ENCODE peak calls at places on chromosome 17, in nine cellular contexts. D, K, I, Q, J, Z, P, T and B are unnamed samples.

GRCh38 chr17:51118330-51119195 is 2.1 kb downstream of the SPAG9 start:
- DNase-seq in D (no peak), K (no peak), I (no peak), Q (no peak), J (peak; percentile 41), Z (no peak), P (no peak), T (peak; percentile 87), B (no peak)

GRCh38 chr17:63854709-63855108 is 12.2 kb upstream of the SMARCD2 start:
- DNase-seq in D (no peak), K (no peak), I (no peak), Q (no peak), J (no peak), Z (no peak), P (no peak), T (no peak), B (no peak)

GRCh38 chr17:45813051-45813731 is 29.1 kb downstream of the CRHR1 start:
- DNase-seq in D (no peak), K (no peak), I (peak; percentile 96), Q (no peak), J (no peak), Z (no peak), P (peak; percentile 79), T (no peak), B (no peak)

GRCh38 chr17:56679767-56680422 is 86.4 kb downstream of the NOG start:
- DNase-seq in D (no peak), K (no peak), I (no peak), Q (no peak), J (no peak), Z (no peak), P (no peak), T (no peak), B (no peak)

GRCh38 chr17:50603340-50603739 is 31.3 kb upstream of the ABCC3 start:
- DNase-seq in D (no peak), K (no peak), I (peak; percentile 87), Q (no peak), J (peak; percentile 47), Z (no peak), P (no peak), T (peak; percentile 15), B (no peak)

GRCh38 chr17:58402679-58403078 is 14.7 kb downstream of the RNF43 start:
- DNase-seq in D (no peak), K (no peak), I (peak; percentile 69), Q (no peak), J (no peak), Z (peak; percentile 22), P (no peak), T (no peak), B (no peak)

GRCh38 chr17:80362428-80363119 is 52.4 kb upstream of the ENDOV start:
- DNase-seq in D (peak; percentile 83), K (no peak), I (no peak), Q (no peak), J (no peak), Z (peak; percentile 21), P (no peak), T (no peak), B (no peak)

GRCh38 chr17:38329284-38329683 is 14.5 kb downstream of the GPR179 start:
- DNase-seq in D (no peak), K (no peak), I (no peak), Q (no peak), J (no peak), Z (no peak), P (no peak), T (no peak), B (no peak)

GRCh38 chr17:16352838-16353701 is at the start of gene CENPV:
- DNase-seq in D (peak; percentile 34), K (peak; percentile 49), I (peak; percentile 97), Q (no peak), J (peak; percentile 66), Z (no peak), P (peak; percentile 76), T (peak; percentile 62), B (peak; percentile 58)

GRCh38 chr17:43338886-43339516 is 59.8 kb upstream of the ARL4D start:
- DNase-seq in D (no peak), K (peak; percentile 46), I (peak; percentile 90), Q (peak; percentile 25), J (peak; percentile 91), Z (peak; percentile 44), P (peak; percentile 84), T (peak; percentile 64), B (peak; percentile 47)

GRCh38 chr17:83100853-83101391 is 21.5 kb downstream of the METRNL start:
- DNase-seq in D (no peak), K (no peak), I (no peak), Q (no peak), J (no peak), Z (no peak), P (no peak), T (peak; percentile 56), B (no peak)

GRCh38 chr17:80851277-80851925 is 140.2 kb upstream of the CHMP6 start:
- DNase-seq in D (no peak), K (no peak), I (no peak), Q (no peak), J (no peak), Z (no peak), P (no peak), T (no peak), B (no peak)

GRCh38 chr17:69608114-69608513 is 193.6 kb downstream of the MAP2K6 start:
- DNase-seq in D (no peak), K (no peak), I (no peak), Q (no peak), J (no peak), Z (no peak), P (no peak), T (no peak), B (no peak)

GRCh38 chr17:80472996-80473395 is 3.4 kb downstream of the NPTX1 start:
- DNase-seq in D (no peak), K (no peak), I (no peak), Q (no peak), J (no peak), Z (no peak), P (no peak), T (no peak), B (no peak)

GRCh38 chr17:12256380-12256995 is 235.8 kb downstream of the MAP2K4 start:
- DNase-seq in D (peak; percentile 81), K (no peak), I (no peak), Q (peak; percentile 20), J (peak; percentile 40), Z (peak; percentile 69), P (peak; percentile 23), T (no peak), B (no peak)

GRCh38 chr17:17375826-17376225 is 72.7 kb downstream of the NT5M start:
- DNase-seq in D (peak; percentile 52), K (no peak), I (no peak), Q (no peak), J (no peak), Z (no peak), P (no peak), T (no peak), B (no peak)

GRCh38 chr17:48429638-48430586 is at the start of gene SKAP1:
- DNase-seq in D (no peak), K (peak; percentile 68), I (peak; percentile 89), Q (no peak), J (peak; percentile 59), Z (no peak), P (no peak), T (no peak), B (no peak)

GRCh38 chr17:7004398-7005253 is 7.8 kb upstream of the RNASEK start:
- DNase-seq in D (peak; percentile 54), K (peak; percentile 32), I (peak; percentile 64), Q (peak; percentile 20), J (peak; percentile 45), Z (peak; percentile 53), P (no peak), T (peak; percentile 64), B (peak; percentile 34)